ENCODE peak calls at places on chromosome 1, in seven cellular contexts. One of them, this sample, is unnamed.
A peak's percentile ranks its signal among the peaks of the same experiment; 100 is the strongest.

GRCh38 chr1:152167835-152168534 is 9.0 kb upstream of the RPTN start:
- DNase-seq in fibroblast of lung: peak; percentile 47
- DNase-seq in stimulated activated CD8-positive, alpha-beta memory T cell treated with anti-CD3 and anti-CD28 coated beads, Interleukin-2, amount 100 ng/mL, for 48 hours: no peak
- DNase-seq in prostate gland: peak; percentile 76
- DNase-seq in epithelial cell of esophagus: peak; percentile 99
- DNase-seq in activated CD4-positive, CD25-positive, alpha-beta regulatory T cell: no peak
- DNase-seq in AG08396: peak; percentile 26
- DNase-seq in this sample: peak; percentile 46

GRCh38 chr1:6028042-6028895 is 17.4 kb upstream of the KCNAB2 start:
- DNase-seq in fibroblast of lung: no peak
- DNase-seq in stimulated activated CD8-positive, alpha-beta memory T cell treated with anti-CD3 and anti-CD28 coated beads, Interleukin-2, amount 100 ng/mL, for 48 hours: peak; percentile 46
- DNase-seq in prostate gland: no peak
- DNase-seq in epithelial cell of esophagus: peak; percentile 7
- DNase-seq in activated CD4-positive, CD25-positive, alpha-beta regulatory T cell: peak; percentile 35
- DNase-seq in AG08396: no peak
- DNase-seq in this sample: no peak

GRCh38 chr1:204384636-204385354 is 25.1 kb upstream of the PLEKHA6 start:
- DNase-seq in fibroblast of lung: peak; percentile 45
- DNase-seq in stimulated activated CD8-positive, alpha-beta memory T cell treated with anti-CD3 and anti-CD28 coated beads, Interleukin-2, amount 100 ng/mL, for 48 hours: no peak
- DNase-seq in prostate gland: peak; percentile 48
- DNase-seq in epithelial cell of esophagus: peak; percentile 63
- DNase-seq in activated CD4-positive, CD25-positive, alpha-beta regulatory T cell: no peak
- DNase-seq in AG08396: peak; percentile 75
- DNase-seq in this sample: peak; percentile 71

GRCh38 chr1:4126731-4127594 is 226.9 kb upstream of the C1orf174 start:
- DNase-seq in fibroblast of lung: no peak
- DNase-seq in stimulated activated CD8-positive, alpha-beta memory T cell treated with anti-CD3 and anti-CD28 coated beads, Interleukin-2, amount 100 ng/mL, for 48 hours: no peak
- DNase-seq in prostate gland: no peak
- DNase-seq in epithelial cell of esophagus: no peak
- DNase-seq in activated CD4-positive, CD25-positive, alpha-beta regulatory T cell: no peak
- DNase-seq in AG08396: no peak
- DNase-seq in this sample: no peak

GRCh38 chr1:89808429-89809117 is 12.3 kb upstream of the LRRC8D start:
- DNase-seq in fibroblast of lung: peak; percentile 21
- DNase-seq in stimulated activated CD8-positive, alpha-beta memory T cell treated with anti-CD3 and anti-CD28 coated beads, Interleukin-2, amount 100 ng/mL, for 48 hours: no peak
- DNase-seq in prostate gland: no peak
- DNase-seq in epithelial cell of esophagus: peak; percentile 91
- DNase-seq in activated CD4-positive, CD25-positive, alpha-beta regulatory T cell: no peak
- DNase-seq in AG08396: no peak
- DNase-seq in this sample: peak; percentile 85

GRCh38 chr1:74858136-74858535 is 125.2 kb downstream of the TYW3 start:
- DNase-seq in fibroblast of lung: no peak
- DNase-seq in stimulated activated CD8-positive, alpha-beta memory T cell treated with anti-CD3 and anti-CD28 coated beads, Interleukin-2, amount 100 ng/mL, for 48 hours: no peak
- DNase-seq in prostate gland: no peak
- DNase-seq in epithelial cell of esophagus: no peak
- DNase-seq in activated CD4-positive, CD25-positive, alpha-beta regulatory T cell: no peak
- DNase-seq in AG08396: no peak
- DNase-seq in this sample: peak; percentile 78

GRCh38 chr1:5753431-5754078 is 238.7 kb downstream of the NPHP4 start:
- DNase-seq in fibroblast of lung: no peak
- DNase-seq in stimulated activated CD8-positive, alpha-beta memory T cell treated with anti-CD3 and anti-CD28 coated beads, Interleukin-2, amount 100 ng/mL, for 48 hours: no peak
- DNase-seq in prostate gland: no peak
- DNase-seq in epithelial cell of esophagus: no peak
- DNase-seq in activated CD4-positive, CD25-positive, alpha-beta regulatory T cell: no peak
- DNase-seq in AG08396: no peak
- DNase-seq in this sample: no peak

GRCh38 chr1:36068866-36069265 is 15.0 kb upstream of the TEKT2 start:
- DNase-seq in fibroblast of lung: no peak
- DNase-seq in stimulated activated CD8-positive, alpha-beta memory T cell treated with anti-CD3 and anti-CD28 coated beads, Interleukin-2, amount 100 ng/mL, for 48 hours: no peak
- DNase-seq in prostate gland: no peak
- DNase-seq in epithelial cell of esophagus: peak; percentile 40
- DNase-seq in activated CD4-positive, CD25-positive, alpha-beta regulatory T cell: no peak
- DNase-seq in AG08396: no peak
- DNase-seq in this sample: peak; percentile 29

GRCh38 chr1:27660300-27660837 is 11.6 kb downstream of the IFI6 start:
- DNase-seq in fibroblast of lung: no peak
- DNase-seq in stimulated activated CD8-positive, alpha-beta memory T cell treated with anti-CD3 and anti-CD28 coated beads, Interleukin-2, amount 100 ng/mL, for 48 hours: no peak
- DNase-seq in prostate gland: no peak
- DNase-seq in epithelial cell of esophagus: peak; percentile 51
- DNase-seq in activated CD4-positive, CD25-positive, alpha-beta regulatory T cell: no peak
- DNase-seq in AG08396: no peak
- DNase-seq in this sample: peak; percentile 14

GRCh38 chr1:98277111-98277510 is 356.3 kb upstream of the DPYD start:
- DNase-seq in fibroblast of lung: peak; percentile 78
- DNase-seq in stimulated activated CD8-positive, alpha-beta memory T cell treated with anti-CD3 and anti-CD28 coated beads, Interleukin-2, amount 100 ng/mL, for 48 hours: no peak
- DNase-seq in prostate gland: no peak
- DNase-seq in epithelial cell of esophagus: peak; percentile 71
- DNase-seq in activated CD4-positive, CD25-positive, alpha-beta regulatory T cell: no peak
- DNase-seq in AG08396: peak; percentile 7
- DNase-seq in this sample: peak; percentile 73

GRCh38 chr1:204465469-204466415 is 28.9 kb downstream of the PIK3C2B start:
- DNase-seq in fibroblast of lung: no peak
- DNase-seq in stimulated activated CD8-positive, alpha-beta memory T cell treated with anti-CD3 and anti-CD28 coated beads, Interleukin-2, amount 100 ng/mL, for 48 hours: no peak
- DNase-seq in prostate gland: no peak
- DNase-seq in epithelial cell of esophagus: no peak
- DNase-seq in activated CD4-positive, CD25-positive, alpha-beta regulatory T cell: no peak
- DNase-seq in AG08396: no peak
- DNase-seq in this sample: no peak

GRCh38 chr1:64163972-64164371 is 39.5 kb upstream of the UBE2U start:
- DNase-seq in fibroblast of lung: peak; percentile 71
- DNase-seq in stimulated activated CD8-positive, alpha-beta memory T cell treated with anti-CD3 and anti-CD28 coated beads, Interleukin-2, amount 100 ng/mL, for 48 hours: no peak
- DNase-seq in prostate gland: no peak
- DNase-seq in epithelial cell of esophagus: peak; percentile 38
- DNase-seq in activated CD4-positive, CD25-positive, alpha-beta regulatory T cell: no peak
- DNase-seq in AG08396: peak; percentile 24
- DNase-seq in this sample: peak; percentile 44

GRCh38 chr1:201466492-201466891 is 2.5 kb downstream of the PHLDA3 start:
- DNase-seq in fibroblast of lung: peak; percentile 91
- DNase-seq in stimulated activated CD8-positive, alpha-beta memory T cell treated with anti-CD3 and anti-CD28 coated beads, Interleukin-2, amount 100 ng/mL, for 48 hours: no peak
- DNase-seq in prostate gland: no peak
- DNase-seq in epithelial cell of esophagus: peak; percentile 85
- DNase-seq in activated CD4-positive, CD25-positive, alpha-beta regulatory T cell: no peak
- DNase-seq in AG08396: no peak
- DNase-seq in this sample: peak; percentile 100

GRCh38 chr1:19793360-19794046 is 6.2 kb downstream of the TMCO4 start:
- DNase-seq in fibroblast of lung: no peak
- DNase-seq in stimulated activated CD8-positive, alpha-beta memory T cell treated with anti-CD3 and anti-CD28 coated beads, Interleukin-2, amount 100 ng/mL, for 48 hours: no peak
- DNase-seq in prostate gland: no peak
- DNase-seq in epithelial cell of esophagus: no peak
- DNase-seq in activated CD4-positive, CD25-positive, alpha-beta regulatory T cell: no peak
- DNase-seq in AG08396: no peak
- DNase-seq in this sample: no peak

GRCh38 chr1:153790282-153790995 is 15.2 kb downstream of the SLC27A3 start:
- DNase-seq in fibroblast of lung: peak; percentile 93
- DNase-seq in stimulated activated CD8-positive, alpha-beta memory T cell treated with anti-CD3 and anti-CD28 coated beads, Interleukin-2, amount 100 ng/mL, for 48 hours: no peak
- DNase-seq in prostate gland: peak; percentile 51
- DNase-seq in epithelial cell of esophagus: no peak
- DNase-seq in activated CD4-positive, CD25-positive, alpha-beta regulatory T cell: no peak
- DNase-seq in AG08396: peak; percentile 84
- DNase-seq in this sample: no peak

GRCh38 chr1:15304708-15305326 is 57.8 kb downstream of the FHAD1 start:
- DNase-seq in fibroblast of lung: peak; percentile 44
- DNase-seq in stimulated activated CD8-positive, alpha-beta memory T cell treated with anti-CD3 and anti-CD28 coated beads, Interleukin-2, amount 100 ng/mL, for 48 hours: peak; percentile 65
- DNase-seq in prostate gland: peak; percentile 66
- DNase-seq in epithelial cell of esophagus: peak; percentile 78
- DNase-seq in activated CD4-positive, CD25-positive, alpha-beta regulatory T cell: peak; percentile 68
- DNase-seq in AG08396: peak; percentile 47
- DNase-seq in this sample: peak; percentile 73

GRCh38 chr1:44417351-44418021 is 12.4 kb downstream of the RNF220 start:
- DNase-seq in fibroblast of lung: no peak
- DNase-seq in stimulated activated CD8-positive, alpha-beta memory T cell treated with anti-CD3 and anti-CD28 coated beads, Interleukin-2, amount 100 ng/mL, for 48 hours: no peak
- DNase-seq in prostate gland: no peak
- DNase-seq in epithelial cell of esophagus: no peak
- DNase-seq in activated CD4-positive, CD25-positive, alpha-beta regulatory T cell: no peak
- DNase-seq in AG08396: peak; percentile 29
- DNase-seq in this sample: no peak

GRCh38 chr1:221497051-221497450 is 244.8 kb downstream of the DUSP10 start:
- DNase-seq in fibroblast of lung: peak; percentile 56
- DNase-seq in stimulated activated CD8-positive, alpha-beta memory T cell treated with anti-CD3 and anti-CD28 coated beads, Interleukin-2, amount 100 ng/mL, for 48 hours: no peak
- DNase-seq in prostate gland: no peak
- DNase-seq in epithelial cell of esophagus: no peak
- DNase-seq in activated CD4-positive, CD25-positive, alpha-beta regulatory T cell: no peak
- DNase-seq in AG08396: no peak
- DNase-seq in this sample: no peak

GRCh38 chr1:213244664-213245091 is 193.6 kb downstream of the RPS6KC1 start:
- DNase-seq in fibroblast of lung: peak; percentile 76
- DNase-seq in stimulated activated CD8-positive, alpha-beta memory T cell treated with anti-CD3 and anti-CD28 coated beads, Interleukin-2, amount 100 ng/mL, for 48 hours: no peak
- DNase-seq in prostate gland: no peak
- DNase-seq in epithelial cell of esophagus: peak; percentile 60
- DNase-seq in activated CD4-positive, CD25-positive, alpha-beta regulatory T cell: no peak
- DNase-seq in AG08396: peak; percentile 28
- DNase-seq in this sample: peak; percentile 75

GRCh38 chr1:208349679-208350330 is 105.6 kb upstream of the PLXNA2 start:
- DNase-seq in fibroblast of lung: no peak
- DNase-seq in stimulated activated CD8-positive, alpha-beta memory T cell treated with anti-CD3 and anti-CD28 coated beads, Interleukin-2, amount 100 ng/mL, for 48 hours: no peak
- DNase-seq in prostate gland: no peak
- DNase-seq in epithelial cell of esophagus: no peak
- DNase-seq in activated CD4-positive, CD25-positive, alpha-beta regulatory T cell: no peak
- DNase-seq in AG08396: no peak
- DNase-seq in this sample: no peak

GRCh38 chr1:38030596-38031512 is 15.7 kb downstream of the POU3F1 start:
- DNase-seq in fibroblast of lung: no peak
- DNase-seq in stimulated activated CD8-positive, alpha-beta memory T cell treated with anti-CD3 and anti-CD28 coated beads, Interleukin-2, amount 100 ng/mL, for 48 hours: no peak
- DNase-seq in prostate gland: no peak
- DNase-seq in epithelial cell of esophagus: no peak
- DNase-seq in activated CD4-positive, CD25-positive, alpha-beta regulatory T cell: no peak
- DNase-seq in AG08396: no peak
- DNase-seq in this sample: no peak

GRCh38 chr1:3481836-3482589 is 27.5 kb downstream of the ARHGEF16 start:
- DNase-seq in fibroblast of lung: no peak
- DNase-seq in stimulated activated CD8-positive, alpha-beta memory T cell treated with anti-CD3 and anti-CD28 coated beads, Interleukin-2, amount 100 ng/mL, for 48 hours: no peak
- DNase-seq in prostate gland: no peak
- DNase-seq in epithelial cell of esophagus: peak; percentile 85
- DNase-seq in activated CD4-positive, CD25-positive, alpha-beta regulatory T cell: no peak
- DNase-seq in AG08396: no peak
- DNase-seq in this sample: peak; percentile 83

GRCh38 chr1:232669981-232670763 is 40.2 kb upstream of the SIPA1L2 start:
- DNase-seq in fibroblast of lung: peak; percentile 17
- DNase-seq in stimulated activated CD8-positive, alpha-beta memory T cell treated with anti-CD3 and anti-CD28 coated beads, Interleukin-2, amount 100 ng/mL, for 48 hours: no peak
- DNase-seq in prostate gland: no peak
- DNase-seq in epithelial cell of esophagus: peak; percentile 53
- DNase-seq in activated CD4-positive, CD25-positive, alpha-beta regulatory T cell: no peak
- DNase-seq in AG08396: no peak
- DNase-seq in this sample: no peak

GRCh38 chr1:245645894-245646293 is 491.1 kb downstream of the KIF26B start:
- DNase-seq in fibroblast of lung: no peak
- DNase-seq in stimulated activated CD8-positive, alpha-beta memory T cell treated with anti-CD3 and anti-CD28 coated beads, Interleukin-2, amount 100 ng/mL, for 48 hours: no peak
- DNase-seq in prostate gland: no peak
- DNase-seq in epithelial cell of esophagus: no peak
- DNase-seq in activated CD4-positive, CD25-positive, alpha-beta regulatory T cell: no peak
- DNase-seq in AG08396: no peak
- DNase-seq in this sample: no peak

This sample was measured in PC-3.